ENCODE peak calls at places on chromosomes 7 and 10, in seven cellular contexts. F is uterus; X is naive thymus-derived CD4-positive, alpha-beta T cell; L is tibial nerve; E is pancreas; Y is HCT116; U is WERI-Rb-1. Q is an unnamed sample.
A peak's percentile ranks its signal among the peaks of the same experiment; 100 is the strongest.

GRCh38 chr7:80602007-80602406 is 36.4 kb upstream of the CD36 start:
- DNase-seq in F (no peak), Y (no peak), U (no peak), L (no peak), E (no peak), X (no peak), Q (no peak)

GRCh38 chr10:75722609-75723008 is 291.2 kb downstream of the LRMDA start:
- DNase-seq in F (no peak), Y (no peak), X (no peak), U (no peak), L (no peak), E (no peak), Q (no peak)

GRCh38 chr10:119441921-119442757 is 100.4 kb downstream of the RGS10 start:
- DNase-seq in F (no peak), U (no peak), L (no peak), X (no peak), Y (no peak), E (no peak), Q (no peak)

GRCh38 chr7:154336295-154336694 is 284.1 kb downstream of the DPP6 start:
- DNase-seq in U (no peak), Y (no peak), L (no peak), F (no peak), X (no peak), E (no peak), Q (no peak)

GRCh38 chr7:123948122-123948521 is 23.1 kb downstream of the SPAM1 start:
- DNase-seq in Y (no peak), U (no peak), F (no peak), X (no peak), E (no peak), L (no peak), Q (no peak)

GRCh38 chr10:30374353-30374752 is 25.3 kb upstream of the MTPAP start:
- DNase-seq in L (no peak), F (no peak), X (no peak), E (no peak), Y (no peak), U (no peak), Q (no peak)

GRCh38 chr7:73703985-73704639 is 15.4 kb downstream of the STX1A start:
- DNase-seq in Y (no peak), L (no peak), U (peak; percentile 67), E (no peak), F (peak; percentile 63), X (peak; percentile 42), Q (no peak)

GRCh38 chr10:86244296-86244695 is 122.3 kb downstream of the GRID1 start:
- DNase-seq in F (no peak), X (no peak), U (peak; percentile 94), L (no peak), Y (no peak), E (no peak), Q (no peak)

GRCh38 chr10:110617455-110618162 is 26.5 kb upstream of the RBM20 start:
- DNase-seq in L (no peak), Y (no peak), E (no peak), U (peak; percentile 23), X (no peak), F (no peak), Q (no peak)

GRCh38 chr7:135273581-135273980 is 39.9 kb downstream of the STRA8 start:
- DNase-seq in E (no peak), L (no peak), F (no peak), X (no peak), U (no peak), Y (no peak), Q (no peak)

GRCh38 chr7:47484923-47485639 is 96.8 kb downstream of the TNS3 start:
- DNase-seq in U (peak; percentile 30), E (no peak), F (no peak), L (no peak), X (no peak), Y (no peak), Q (no peak)

GRCh38 chr7:30335763-30336487 is 51.5 kb downstream of the ZNRF2 start:
- DNase-seq in U (no peak), E (no peak), L (no peak), Y (no peak), F (no peak), X (no peak), Q (no peak)

GRCh38 chr7:4198301-4198700 is 483.8 kb upstream of the FOXK1 start:
- DNase-seq in E (no peak), X (no peak), Y (no peak), F (no peak), U (no peak), L (no peak), Q (no peak)

GRCh38 chr7:47414342-47415288 is 167.3 kb downstream of the TNS3 start:
- DNase-seq in U (no peak), Y (no peak), F (no peak), X (no peak), L (no peak), E (no peak), Q (no peak)

GRCh38 chr7:89238156-89238555 is 442.6 kb upstream of the TEX47 start:
- DNase-seq in F (no peak), Y (no peak), U (no peak), E (no peak), L (no peak), X (no peak), Q (no peak)

GRCh38 chr10:108250954-108251620 is 1086.6 kb upstream of the SORCS1 start:
- DNase-seq in E (no peak), Y (no peak), U (no peak), X (no peak), L (no peak), F (no peak), Q (no peak)

GRCh38 chr10:88927291-88927690 is 25.3 kb downstream of the ACTA2 start:
- DNase-seq in E (no peak), Y (no peak), X (no peak), U (no peak), F (no peak), L (no peak), Q (no peak)

GRCh38 chr7:133253522-133253882 is 624 bp downstream of the EXOC4 start:
- DNase-seq in Y (no peak), L (peak; percentile 5), F (no peak), X (peak; percentile 23), U (no peak), E (peak; percentile 23), Q (no peak)

GRCh38 chr7:129363-130221 is 62.8 kb upstream of the FAM20C start:
- DNase-seq in L (peak; percentile 50), F (no peak), Y (no peak), E (no peak), U (no peak), X (no peak), Q (peak; percentile 43)

GRCh38 chr10:130047336-130047735 is 63.3 kb downstream of the C10orf143 start:
- DNase-seq in L (no peak), Y (no peak), U (no peak), X (no peak), F (no peak), E (no peak), Q (no peak)

GRCh38 chr7:143148050-143148449 is 16.2 kb downstream of the PIP start:
- DNase-seq in L (no peak), Y (no peak), F (no peak), E (no peak), X (no peak), U (no peak), Q (no peak)

GRCh38 chr10:47024399-47025252 is 113.4 kb downstream of the PTPN20 start:
- DNase-seq in E (peak; percentile 54), F (peak; percentile 42), U (peak; percentile 85), L (peak; percentile 62), Y (peak; percentile 62), X (peak; percentile 60), Q (no peak)

GRCh38 chr10:124081547-124082140 is 11.8 kb downstream of the CHST15 start:
- DNase-seq in X (no peak), U (no peak), E (no peak), F (no peak), L (no peak), Y (no peak), Q (no peak)

GRCh38 chr10:68118657-68119056 is 9.4 kb downstream of the MYPN start:
- DNase-seq in Y (no peak), E (no peak), X (no peak), U (no peak), F (no peak), L (no peak), Q (no peak)

GRCh38 chr7:46424934-46425333 is 503.9 kb upstream of the IGFBP3 start:
- DNase-seq in U (no peak), E (no peak), X (no peak), L (no peak), F (no peak), Y (no peak), Q (no peak)

GRCh38 chr10:113626809-113627370 is 37.0 kb downstream of the NRAP start:
- DNase-seq in X (no peak), F (no peak), L (no peak), U (no peak), Y (no peak), E (no peak), Q (no peak)

GRCh38 chr10:15290150-15290549 is 80.9 kb downstream of the FAM171A1 start:
- DNase-seq in Y (no peak), L (no peak), X (no peak), U (no peak), E (no peak), F (no peak), Q (no peak)

GRCh38 chr7:33062023-33062781 is at the start of gene NT5C3A:
- DNase-seq in E (peak; percentile 48), F (no peak), U (peak; percentile 57), X (no peak), Y (no peak), L (peak; percentile 8), Q (no peak)

GRCh38 chr7:139842414-139843210 is 13.5 kb downstream of the TBXAS1 start:
- DNase-seq in E (no peak), L (no peak), F (no peak), U (no peak), Y (no peak), X (no peak), Q (no peak)

GRCh38 chr7:101953248-101953819 is 135.9 kb downstream of the CUX1 start:
- DNase-seq in F (peak; percentile 90), X (no peak), L (no peak), U (no peak), Y (peak; percentile 23), E (no peak), Q (no peak)
- H3K27ac ChIP-seq in F (peak overlapping the region; percentile 95), X (no peak overlapping the region), L (no peak overlapping the region), U (no peak overlapping the region), Y (peak overlapping the region; percentile 97), E (no peak overlapping the region), Q (no peak overlapping the region)

GRCh38 chr7:2824678-2825461 is 19.2 kb downstream of the GNA12 start:
- DNase-seq in E (no peak), X (no peak), F (no peak), Y (no peak), L (no peak), U (no peak), Q (no peak)
- H3K27ac ChIP-seq in E (no peak overlapping the region), X (no peak overlapping the region), F (peak overlapping the region; percentile 26), Y (no peak overlapping the region), L (no peak overlapping the region), U (no peak overlapping the region), Q (no peak overlapping the region)

GRCh38 chr10:59648711-59649201 is 60.9 kb downstream of the SLC16A9 start:
- DNase-seq in X (no peak), L (no peak), E (no peak), F (no peak), U (no peak), Y (no peak), Q (no peak)
- H3K27ac ChIP-seq in X (no peak overlapping the region), L (no peak overlapping the region), E (no peak overlapping the region), F (peak overlapping the region; percentile 62), U (no peak overlapping the region), Y (no peak overlapping the region), Q (no peak overlapping the region)

DNA sequence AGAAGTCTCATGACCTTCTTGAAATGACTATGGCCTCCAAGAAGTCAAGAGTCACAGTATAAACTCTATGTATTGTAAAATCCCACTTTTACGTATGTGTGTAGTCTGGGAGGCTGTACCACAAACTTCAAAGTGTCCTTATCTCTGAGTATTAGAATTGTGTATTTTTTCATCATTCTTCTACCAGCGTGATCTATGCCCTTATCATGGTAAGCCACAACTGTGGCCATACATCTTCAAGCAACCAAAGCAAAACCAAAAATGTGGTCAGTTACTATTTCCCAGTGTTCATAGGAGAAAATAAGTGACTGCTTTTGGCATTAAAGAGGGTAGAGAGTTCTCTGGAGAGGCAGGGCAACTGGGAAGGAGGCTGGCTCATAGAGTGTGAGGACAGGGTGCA is 42.8 kb downstream of the SPOCK2 start:
- DNase-seq in Y (no peak), E (no peak), L (no peak), X (no peak), U (no peak), F (no peak), Q (no peak)
- H3K27ac ChIP-seq in Y (no peak overlapping the region), E (no peak overlapping the region), L (peak overlapping the region; percentile 77), X (no peak overlapping the region), U (no peak overlapping the region), F (no peak overlapping the region), Q (peak overlapping the region; percentile 97)